ENCODE peak calls at places on chromosomes 4 and X, in seven cellular contexts. One of them, this sample, is unnamed.

GRCh38 chrX:113400193-113400704 is 559.6 kb upstream of the AMOT start:
- DNase-seq in heart right ventricle: no peak
- DNase-seq in A549: no peak
- DNase-seq in GM23338: peak; percentile 83
- DNase-seq in Peyer's patch: no peak
- DNase-seq in sigmoid colon: no peak
- DNase-seq in cardiac muscle cell: no peak
- DNase-seq in this sample: no peak

GRCh38 chr4:185998791-185999190 is 70.2 kb upstream of the TLR3 start:
- DNase-seq in heart right ventricle: no peak
- DNase-seq in A549: no peak
- DNase-seq in GM23338: no peak
- DNase-seq in Peyer's patch: no peak
- DNase-seq in sigmoid colon: no peak
- DNase-seq in cardiac muscle cell: no peak
- DNase-seq in this sample: no peak

GRCh38 chr4:11367371-11367770 is 61.3 kb downstream of the HS3ST1 start:
- DNase-seq in heart right ventricle: peak; percentile 52
- DNase-seq in A549: no peak
- DNase-seq in GM23338: no peak
- DNase-seq in Peyer's patch: no peak
- DNase-seq in sigmoid colon: peak; percentile 93
- DNase-seq in cardiac muscle cell: peak; percentile 27
- DNase-seq in this sample: no peak

GRCh38 chr4:110270492-110271197 is 72.2 kb upstream of the ELOVL6 start:
- DNase-seq in heart right ventricle: no peak
- DNase-seq in A549: no peak
- DNase-seq in GM23338: no peak
- DNase-seq in Peyer's patch: no peak
- DNase-seq in sigmoid colon: no peak
- DNase-seq in cardiac muscle cell: no peak
- DNase-seq in this sample: no peak

GRCh38 chr4:104352211-104352610 is 142.5 kb downstream of the CXXC4 start:
- DNase-seq in heart right ventricle: no peak
- DNase-seq in A549: no peak
- DNase-seq in GM23338: peak; percentile 65
- DNase-seq in Peyer's patch: no peak
- DNase-seq in sigmoid colon: no peak
- DNase-seq in cardiac muscle cell: no peak
- DNase-seq in this sample: no peak

GRCh38 chr4:40325406-40326019 is 9.6 kb upstream of the CHRNA9 start:
- DNase-seq in heart right ventricle: no peak
- DNase-seq in A549: peak; percentile 59
- DNase-seq in GM23338: peak; percentile 87
- DNase-seq in Peyer's patch: no peak
- DNase-seq in sigmoid colon: no peak
- DNase-seq in cardiac muscle cell: peak; percentile 67
- DNase-seq in this sample: peak; percentile 41

GRCh38 chrX:21711126-21711847 is 46.6 kb downstream of the SMPX start:
- DNase-seq in heart right ventricle: peak; percentile 25
- DNase-seq in A549: no peak
- DNase-seq in GM23338: no peak
- DNase-seq in Peyer's patch: no peak
- DNase-seq in sigmoid colon: no peak
- DNase-seq in cardiac muscle cell: peak; percentile 6
- DNase-seq in this sample: no peak

GRCh38 chr4:4386736-4387392 is at the start of gene NSG1:
- DNase-seq in heart right ventricle: peak; percentile 36
- DNase-seq in A549: no peak
- DNase-seq in GM23338: peak; percentile 42
- DNase-seq in Peyer's patch: peak; percentile 47
- DNase-seq in sigmoid colon: no peak
- DNase-seq in cardiac muscle cell: peak; percentile 72
- DNase-seq in this sample: peak; percentile 70

GRCh38 chr4:154277164-154277563 is 214.4 kb downstream of the DCHS2 start:
- DNase-seq in heart right ventricle: no peak
- DNase-seq in A549: no peak
- DNase-seq in GM23338: peak; percentile 93
- DNase-seq in Peyer's patch: no peak
- DNase-seq in sigmoid colon: no peak
- DNase-seq in cardiac muscle cell: no peak
- DNase-seq in this sample: no peak

GRCh38 chrX:49272426-49272825 is 2.8 kb downstream of the PPP1R3F start:
- DNase-seq in heart right ventricle: no peak
- DNase-seq in A549: no peak
- DNase-seq in GM23338: no peak
- DNase-seq in Peyer's patch: no peak
- DNase-seq in sigmoid colon: peak; percentile 27
- DNase-seq in cardiac muscle cell: no peak
- DNase-seq in this sample: peak; percentile 31

GRCh38 chr4:16687845-16688244 is 210.6 kb downstream of the LDB2 start:
- DNase-seq in heart right ventricle: no peak
- DNase-seq in A549: no peak
- DNase-seq in GM23338: no peak
- DNase-seq in Peyer's patch: no peak
- DNase-seq in sigmoid colon: no peak
- DNase-seq in cardiac muscle cell: no peak
- DNase-seq in this sample: no peak

GRCh38 chr4:40197879-40198689 is 1.3 kb downstream of the RHOH start:
- DNase-seq in heart right ventricle: no peak
- DNase-seq in A549: no peak
- DNase-seq in GM23338: no peak
- DNase-seq in Peyer's patch: no peak
- DNase-seq in sigmoid colon: no peak
- DNase-seq in cardiac muscle cell: no peak
- DNase-seq in this sample: peak; percentile 80

GRCh38 chrX:10198254-10198653 is 41.5 kb downstream of the CLCN4 start:
- DNase-seq in heart right ventricle: no peak
- DNase-seq in A549: no peak
- DNase-seq in GM23338: no peak
- DNase-seq in Peyer's patch: no peak
- DNase-seq in sigmoid colon: no peak
- DNase-seq in cardiac muscle cell: no peak
- DNase-seq in this sample: no peak

GRCh38 chr4:87559090-87559837 is 30.1 kb upstream of the SPARCL1 start:
- DNase-seq in heart right ventricle: no peak
- DNase-seq in A549: no peak
- DNase-seq in GM23338: peak; percentile 68
- DNase-seq in Peyer's patch: no peak
- DNase-seq in sigmoid colon: no peak
- DNase-seq in cardiac muscle cell: peak; percentile 24
- DNase-seq in this sample: peak; percentile 52

GRCh38 chrX:100479329-100479728 is 69.3 kb upstream of the PCDH19 start:
- DNase-seq in heart right ventricle: no peak
- DNase-seq in A549: no peak
- DNase-seq in GM23338: no peak
- DNase-seq in Peyer's patch: no peak
- DNase-seq in sigmoid colon: no peak
- DNase-seq in cardiac muscle cell: no peak
- DNase-seq in this sample: no peak

GRCh38 chr4:178202422-178202821 is 760.2 kb upstream of the AGA start:
- DNase-seq in heart right ventricle: no peak
- DNase-seq in A549: no peak
- DNase-seq in GM23338: no peak
- DNase-seq in Peyer's patch: no peak
- DNase-seq in sigmoid colon: no peak
- DNase-seq in cardiac muscle cell: no peak
- DNase-seq in this sample: no peak

GRCh38 chr4:15077969-15078368 is 75.7 kb downstream of the CPEB2 start:
- DNase-seq in heart right ventricle: no peak
- DNase-seq in A549: no peak
- DNase-seq in GM23338: no peak
- DNase-seq in Peyer's patch: no peak
- DNase-seq in sigmoid colon: no peak
- DNase-seq in cardiac muscle cell: no peak
- DNase-seq in this sample: no peak

GRCh38 chr4:168098257-168098717 is 6.0 kb downstream of the ANXA10 start:
- DNase-seq in heart right ventricle: no peak
- DNase-seq in A549: no peak
- DNase-seq in GM23338: no peak
- DNase-seq in Peyer's patch: no peak
- DNase-seq in sigmoid colon: no peak
- DNase-seq in cardiac muscle cell: no peak
- DNase-seq in this sample: no peak

GRCh38 chrX:31353095-31353494 is 281.3 kb upstream of the FTHL17 start:
- DNase-seq in heart right ventricle: no peak
- DNase-seq in A549: no peak
- DNase-seq in GM23338: no peak
- DNase-seq in Peyer's patch: no peak
- DNase-seq in sigmoid colon: no peak
- DNase-seq in cardiac muscle cell: no peak
- DNase-seq in this sample: no peak

DNA sequence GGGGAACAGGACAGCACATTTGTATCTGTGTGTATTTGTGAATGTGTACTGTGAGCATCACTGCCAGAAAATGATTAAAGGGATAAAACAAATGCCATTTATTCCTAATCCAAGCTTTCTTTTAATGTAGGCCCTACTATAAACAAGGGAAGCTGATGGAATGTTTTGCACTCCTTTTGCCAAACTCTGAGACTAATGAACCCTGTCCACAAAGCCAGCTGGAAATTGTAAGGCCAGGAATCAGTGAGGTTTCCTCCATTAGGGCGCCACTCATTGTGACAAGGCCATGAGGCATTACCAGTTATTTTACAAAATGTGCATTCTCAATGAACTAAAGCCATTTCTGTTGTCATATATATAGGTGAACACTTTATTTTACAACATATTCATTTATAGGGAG is 163.0 kb upstream of the NAP1L5 start:
- DNase-seq in heart right ventricle: no peak
- DNase-seq in A549: no peak
- DNase-seq in GM23338: no peak
- DNase-seq in Peyer's patch: no peak
- DNase-seq in sigmoid colon: no peak
- DNase-seq in cardiac muscle cell: no peak
- DNase-seq in this sample: no peak
- H3K27ac ChIP-seq in heart right ventricle: no peak overlapping the region
- H3K27ac ChIP-seq in A549: no peak overlapping the region
- H3K27ac ChIP-seq in GM23338: no peak overlapping the region
- H3K27ac ChIP-seq in Peyer's patch: no peak overlapping the region
- H3K27ac ChIP-seq in sigmoid colon: peak overlapping the region; percentile 54
- H3K27ac ChIP-seq in cardiac muscle cell: no peak overlapping the region
- H3K27ac ChIP-seq in this sample: no peak overlapping the region

GRCh38 chr4:123298798-123299197 is 97.8 kb upstream of the SPRY1 start:
- DNase-seq in heart right ventricle: no peak
- DNase-seq in A549: no peak
- DNase-seq in GM23338: no peak
- DNase-seq in Peyer's patch: no peak
- DNase-seq in sigmoid colon: no peak
- DNase-seq in cardiac muscle cell: no peak
- DNase-seq in this sample: no peak

GRCh38 chr4:123299212-123299651 is 97.4 kb upstream of the SPRY1 start:
- DNase-seq in heart right ventricle: no peak
- DNase-seq in A549: no peak
- DNase-seq in GM23338: no peak
- DNase-seq in Peyer's patch: no peak
- DNase-seq in sigmoid colon: no peak
- DNase-seq in cardiac muscle cell: no peak
- DNase-seq in this sample: no peak

GRCh38 chr4:123300625-123301024 is 96.0 kb upstream of the SPRY1 start:
- DNase-seq in heart right ventricle: no peak
- DNase-seq in A549: no peak
- DNase-seq in GM23338: no peak
- DNase-seq in Peyer's patch: no peak
- DNase-seq in sigmoid colon: no peak
- DNase-seq in cardiac muscle cell: no peak
- DNase-seq in this sample: no peak

GRCh38 chr4:123301942-123302341 is 94.7 kb upstream of the SPRY1 start:
- DNase-seq in heart right ventricle: no peak
- DNase-seq in A549: no peak
- DNase-seq in GM23338: no peak
- DNase-seq in Peyer's patch: no peak
- DNase-seq in sigmoid colon: no peak
- DNase-seq in cardiac muscle cell: no peak
- DNase-seq in this sample: no peak

GRCh38 chr4:123300222-123300621 is 96.4 kb upstream of the SPRY1 start:
- DNase-seq in heart right ventricle: no peak
- DNase-seq in A549: no peak
- DNase-seq in GM23338: no peak
- DNase-seq in Peyer's patch: no peak
- DNase-seq in sigmoid colon: no peak
- DNase-seq in cardiac muscle cell: no peak
- DNase-seq in this sample: no peak
- H3K4me1 ChIP-seq in heart right ventricle: peaks cover 6% of the 10 kb centered on the region
- H3K4me1 ChIP-seq in A549: peaks cover 9% of the 10 kb centered on the region
- H3K4me1 ChIP-seq in GM23338: peaks cover 41% of the 10 kb centered on the region
- H3K4me1 ChIP-seq in Peyer's patch: no peaks in the 10 kb centered on the region
- H3K4me1 ChIP-seq in sigmoid colon: no peaks in the 10 kb centered on the region
- H3K4me1 ChIP-seq in cardiac muscle cell: peaks cover 9% of the 10 kb centered on the region
- H3K4me1 ChIP-seq in this sample: no peaks in the 10 kb centered on the region

GRCh38 chrX:47560179-47560830 is 700 bp upstream of the ARAF start:
- DNase-seq in heart right ventricle: no peak
- DNase-seq in A549: no peak
- DNase-seq in GM23338: peak; percentile 30
- DNase-seq in Peyer's patch: no peak
- DNase-seq in sigmoid colon: no peak
- DNase-seq in cardiac muscle cell: no peak
- DNase-seq in this sample: no peak
- H3K4me3 ChIP-seq in heart right ventricle: peak overlapping the region; percentile 52
- H3K4me3 ChIP-seq in A549: peak overlapping the region; percentile 95
- H3K4me3 ChIP-seq in GM23338: peak overlapping the region; percentile 73
- H3K4me3 ChIP-seq in Peyer's patch: peak overlapping the region; percentile 55
- H3K4me3 ChIP-seq in sigmoid colon: peak overlapping the region; percentile 61
- H3K4me3 ChIP-seq in cardiac muscle cell: peak overlapping the region; percentile 66
- H3K4me3 ChIP-seq in this sample: peak overlapping the region; percentile 90

DNA sequence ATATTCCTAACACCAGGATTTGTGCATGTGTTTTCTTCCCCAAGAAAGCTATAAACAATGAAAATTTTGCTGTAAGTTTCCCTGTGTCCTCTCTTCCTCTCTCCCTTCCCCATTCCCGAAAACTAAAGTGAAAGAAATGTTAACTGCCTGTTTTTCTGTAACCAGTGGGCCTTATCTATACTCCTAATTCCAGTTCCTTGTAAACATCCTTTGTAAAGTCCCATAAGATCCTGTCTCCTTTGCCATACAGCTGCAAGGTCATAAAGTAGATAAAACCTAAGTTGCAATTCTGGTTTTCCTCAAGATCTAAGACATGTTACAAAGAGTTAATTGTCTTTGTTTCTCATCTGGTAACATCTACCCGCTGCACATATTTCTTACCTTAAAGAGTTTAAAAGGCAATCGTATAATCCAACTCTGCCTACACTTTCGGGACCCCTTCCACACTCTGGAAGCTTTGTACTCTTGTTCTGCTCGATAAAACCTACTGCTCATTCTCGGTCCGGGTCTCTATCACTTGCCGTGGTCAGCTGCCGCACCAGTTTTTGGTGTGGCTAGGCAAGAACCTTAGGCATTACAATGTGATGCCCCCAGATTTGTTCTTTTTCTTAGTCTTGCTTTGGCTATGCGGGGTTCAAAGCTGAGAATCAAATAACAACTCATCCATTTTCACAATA is 20.5 kb downstream of the UGT2B7 start:
- DNase-seq in heart right ventricle: no peak
- DNase-seq in A549: no peak
- DNase-seq in GM23338: no peak
- DNase-seq in Peyer's patch: no peak
- DNase-seq in sigmoid colon: no peak
- DNase-seq in cardiac muscle cell: no peak
- DNase-seq in this sample: no peak
- H3K27ac ChIP-seq in heart right ventricle: no peak overlapping the region
- H3K27ac ChIP-seq in A549: no peak overlapping the region
- H3K27ac ChIP-seq in GM23338: no peak overlapping the region
- H3K27ac ChIP-seq in Peyer's patch: peak overlapping the region; percentile 42
- H3K27ac ChIP-seq in sigmoid colon: no peak overlapping the region
- H3K27ac ChIP-seq in cardiac muscle cell: no peak overlapping the region
- H3K27ac ChIP-seq in this sample: no peak overlapping the region

This sample was measured in CD8-positive, alpha-beta memory T cell.